ENCODE peak calls at places on chromosomes 6 and 20, in four cellular contexts. Y, F, B and W are unnamed samples.

GRCh38 chr20:62236200-62236599 is 2.1 kb upstream of the OSBPL2 start:
- DNase-seq in Y (no peak), B (no peak), F (no peak), W (no peak)

GRCh38 chr20:58888521-58889333 is 36.2 kb downstream of the GNAS start:
- DNase-seq in F (peak), Y (peak), B (peak), W (no peak)

GRCh38 chr6:2353412-2354137 is 108.2 kb upstream of the GMDS start:
- DNase-seq in Y (peak), F (peak), B (peak), W (peak)

GRCh38 chr6:37632989-37633550 is 64.6 kb downstream of the MDGA1 start:
- DNase-seq in Y (no peak), B (no peak), F (no peak), W (no peak)

GRCh38 chr6:140921366-140922226 is 1211.1 kb upstream of the GJE1 start:
- DNase-seq in Y (peak), F (peak), B (peak), W (peak)

GRCh38 chr6:99746261-99746895 is 139.7 kb downstream of the PRDM13 start:
- DNase-seq in Y (peak), F (peak), B (peak), W (peak)

GRCh38 chr6:45571159-45571558 is 193.4 kb upstream of the SUPT3H start:
- DNase-seq in F (no peak), B (no peak), Y (no peak), W (no peak)

GRCh38 chr6:63677282-63677681 is 41.7 kb downstream of the PHF3 start:
- DNase-seq in B (no peak), F (peak), Y (no peak), W (no peak)

GRCh38 chr20:59149678-59150504 is 13.7 kb upstream of the ZNF831 start:
- DNase-seq in Y (no peak), B (no peak), F (no peak), W (no peak)

GRCh38 chr6:13354331-13355042 is 26.1 kb upstream of the TBC1D7 start:
- DNase-seq in Y (no peak), B (peak), F (no peak), W (no peak)

GRCh38 chr6:165049362-165049761 is 260.0 kb downstream of the C6orf118 start:
- DNase-seq in B (peak), F (peak), Y (peak), W (peak)

GRCh38 chr6:30647039-30647801 is at the start of gene C6orf136:
- DNase-seq in F (peak), B (peak), Y (peak), W (peak)

GRCh38 chr6:99119109-99120031 is 171.6 kb upstream of the FBXL4 start:
- DNase-seq in B (peak), Y (peak), F (peak), W (peak)

GRCh38 chr6:7726416-7727149 is 684 bp downstream of the BMP6 start:
- DNase-seq in F (no peak), B (no peak), Y (peak), W (no peak)

GRCh38 chr6:132285004-132285780 is 116.1 kb downstream of the MOXD1 start:
- DNase-seq in F (no peak), Y (no peak), B (no peak), W (no peak)

GRCh38 chr20:6492396-6493055 is 275.0 kb upstream of the BMP2 start:
- DNase-seq in Y (no peak), B (no peak), F (no peak), W (no peak)

GRCh38 chr6:31752739-31753319 is 9.6 kb upstream of the SAPCD1 start:
- DNase-seq in Y (no peak), F (no peak), B (no peak), W (no peak)

GRCh38 chr6:16765235-16765634 is 4.0 kb upstream of the ATXN1 start:
- DNase-seq in F (no peak), Y (no peak), B (no peak), W (no peak)

GRCh38 chr6:168666170-168666569 is 225.2 kb downstream of the SMOC2 start:
- DNase-seq in F (no peak), B (no peak), Y (no peak), W (no peak)

GRCh38 chr6:125393449-125393858 is 91.7 kb upstream of the HDDC2 start:
- DNase-seq in B (no peak), F (no peak), Y (no peak), W (no peak)

GRCh38 chr6:107330190-107330589 is 129.2 kb downstream of the PDSS2 start:
- DNase-seq in Y (no peak), F (no peak), B (no peak), W (no peak)

GRCh38 chr20:25465398-25465797 is 57.9 kb downstream of the GINS1 start:
- DNase-seq in F (no peak), B (no peak), Y (no peak), W (no peak)
- TF ChIP-seq ZBTB33 in F (no peak), B (no peak), Y (no peak), W (no peak)

GRCh38 chr6:28981833-28982475 is 23.2 kb downstream of the ZNF311 start:
- DNase-seq in Y (peak), F (peak), B (peak), W (peak)
- TF ChIP-seq ELF1 in Y (no peak), F (peak), B (no peak), W (no peak)

DNA sequence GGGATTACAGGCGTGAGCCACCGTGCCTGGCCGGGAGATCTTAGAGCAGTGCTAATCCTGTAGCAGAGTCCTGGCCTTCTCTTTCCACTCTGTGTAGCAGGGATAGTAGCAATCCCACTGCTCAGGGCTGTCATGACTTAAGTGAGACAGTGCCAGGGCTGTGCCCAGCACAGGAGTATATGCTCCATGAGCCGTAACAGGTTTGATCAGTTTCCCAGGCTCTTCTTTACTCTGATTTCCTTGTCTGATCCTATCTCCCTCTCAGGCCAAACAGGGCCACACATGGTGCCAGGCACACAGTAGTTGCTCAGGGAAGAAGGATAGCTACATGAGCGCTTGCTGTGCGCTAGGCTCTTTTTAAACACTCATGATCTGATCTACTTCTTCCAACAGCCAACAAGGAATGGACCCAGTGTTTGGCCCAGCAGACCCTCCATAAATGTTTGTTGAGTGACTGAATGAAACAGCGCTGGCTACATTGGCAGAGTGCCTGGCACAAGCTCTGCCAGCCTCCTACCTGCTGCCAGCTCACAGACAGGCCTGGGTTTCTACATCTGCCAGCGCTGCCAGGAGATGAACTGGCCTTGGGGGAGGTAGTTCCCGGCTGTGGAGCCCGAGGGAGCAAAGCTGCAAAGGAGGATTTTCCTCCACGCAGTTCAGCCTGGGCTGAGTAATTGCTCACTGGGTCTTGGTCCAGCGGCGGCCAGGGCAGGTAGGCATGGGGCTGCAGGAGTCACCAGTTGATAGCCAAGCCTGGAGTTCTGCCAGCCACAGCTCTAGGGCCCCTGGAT is 36.9 kb downstream of the SNAI1 start:
- DNase-seq in F (no peak), B (no peak), Y (no peak), W (no peak)
- TF ChIP-seq ZBTB33 in F (no peak), B (no peak), Y (no peak), W (no peak)

DNA sequence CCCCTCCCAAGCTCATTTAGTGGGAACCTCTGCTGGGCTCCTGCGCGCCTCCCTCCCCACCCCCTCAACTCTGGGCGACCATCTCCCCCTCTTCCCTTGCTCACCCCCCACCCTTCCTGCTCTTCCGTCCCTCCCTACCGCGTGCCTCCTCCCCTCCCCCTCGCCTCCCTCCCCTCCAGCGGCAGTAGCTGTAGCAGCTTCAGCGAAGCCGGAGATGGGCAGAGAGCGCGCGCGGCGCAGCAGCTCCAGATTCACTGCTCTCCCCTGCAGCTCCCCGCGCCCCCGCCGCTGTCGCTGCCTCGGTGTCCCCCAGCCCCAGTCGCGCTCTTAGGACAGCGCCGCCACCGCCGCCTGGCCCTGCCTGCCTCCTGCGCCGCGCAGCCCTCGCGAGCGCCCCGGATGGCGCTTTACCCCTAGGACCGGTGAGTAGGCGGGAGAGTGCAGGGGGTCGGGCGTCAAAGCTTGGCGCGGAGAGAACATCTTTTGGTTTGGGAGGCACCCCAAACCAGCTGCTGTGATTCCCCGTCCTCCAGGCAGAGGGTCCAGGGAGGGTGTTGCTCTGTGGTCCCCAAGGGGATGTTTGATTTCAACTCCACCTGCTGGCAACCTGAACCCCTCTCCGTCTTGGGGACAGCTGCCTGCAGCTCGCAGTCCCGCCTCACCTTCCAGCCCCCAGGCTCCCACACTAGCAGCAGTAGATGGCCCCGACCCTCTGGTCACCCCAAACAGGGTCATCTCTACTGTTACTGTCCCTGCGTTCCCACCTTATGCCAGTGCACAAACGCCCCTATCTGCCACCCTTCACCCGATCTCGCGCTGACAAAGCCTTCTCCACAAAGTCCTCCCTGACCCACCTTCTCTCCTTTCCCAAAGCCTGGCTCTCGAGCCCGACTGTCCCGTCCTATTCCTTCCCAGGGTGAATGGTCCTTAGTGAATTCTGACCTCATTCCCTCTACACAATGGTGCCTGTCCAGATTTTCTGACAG is at the start of gene FUT9:
- DNase-seq in B (no peak), Y (peak), F (no peak), W (no peak)
- TF ChIP-seq ELF1 in B (no peak), Y (no peak), F (no peak), W (no peak)

DNA sequence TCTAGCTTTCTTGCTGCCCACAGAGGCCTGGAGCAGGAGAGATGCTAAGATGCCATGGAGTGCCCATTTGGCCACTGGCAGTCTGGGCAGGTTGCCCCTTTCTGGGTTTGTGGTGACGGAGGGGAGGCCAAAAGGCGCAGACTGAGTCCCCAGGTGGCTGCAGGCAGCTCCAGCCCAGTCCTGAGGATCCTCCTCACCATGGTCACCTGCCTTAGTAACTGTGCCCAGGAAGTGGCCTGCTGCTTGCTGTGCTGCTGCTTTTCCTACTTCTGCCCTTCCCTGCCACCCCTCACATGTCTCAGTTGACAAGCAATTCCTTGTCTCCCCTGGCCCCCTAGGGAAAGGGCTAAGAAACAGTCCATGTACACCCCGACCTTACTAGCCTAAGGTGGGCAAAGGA is 35.3 kb upstream of the KIFC1 start:
- DNase-seq in Y (no peak), F (no peak), B (no peak), W (no peak)
- TF ChIP-seq ZBTB33 in Y (no peak), F (no peak), B (no peak), W (no peak)

DNA sequence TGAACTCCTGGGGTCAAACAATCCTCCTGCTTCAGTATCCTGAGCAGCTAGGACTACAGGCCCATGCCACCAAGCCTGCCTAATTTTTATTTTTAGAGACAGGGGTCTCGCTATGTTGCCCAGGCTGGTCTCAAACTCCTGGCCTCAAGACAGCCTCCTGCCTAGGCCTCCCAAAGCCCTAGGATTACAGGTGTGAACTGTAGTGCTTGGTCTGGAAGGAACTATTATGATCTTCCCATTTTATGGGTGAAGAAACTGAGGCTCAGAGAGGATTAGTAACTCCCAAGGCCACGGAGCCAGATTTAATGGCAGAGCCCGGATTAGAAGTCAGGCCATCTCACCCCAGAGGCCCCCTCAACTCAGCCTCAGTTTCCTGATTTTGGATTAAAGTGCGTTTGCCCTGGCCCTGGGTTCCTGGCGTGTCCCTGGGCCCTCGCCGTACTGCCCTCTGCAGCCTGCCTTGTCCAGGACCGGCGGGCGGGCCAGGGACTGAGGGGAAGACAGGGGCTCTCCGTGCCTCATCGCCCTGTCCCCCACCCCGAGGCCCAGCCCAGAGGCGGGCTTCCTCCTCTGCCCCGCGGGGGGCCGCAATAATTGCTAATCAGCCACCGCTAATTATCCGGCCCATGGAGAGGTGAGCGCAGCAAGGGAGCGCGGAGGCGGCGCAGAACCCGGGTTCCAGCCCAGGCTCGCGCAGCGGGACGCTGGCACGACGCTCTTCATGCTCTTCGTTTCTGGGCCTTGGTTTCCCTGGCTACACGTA is 34.9 kb downstream of the CD40 start:
- DNase-seq in B (no peak), F (no peak), Y (no peak), W (no peak)
- TF ChIP-seq ELF1 in B (no peak), F (no peak), Y (no peak), W (no peak)

GRCh38 chr20:19867940-19868371 is 109.9 kb downstream of the RIN2 start:
- DNase-seq in Y (no peak), B (no peak), F (no peak), W (no peak)
- TF ChIP-seq ZBTB33 in Y (no peak), B (no peak), F (no peak), W (no peak)